ENCODE peak calls at places on chromosomes 6 and 20, in six cellular contexts. B, S, C, K, E and W are unnamed samples.

GRCh38 chr6:28965706-28966105 is 39.4 kb downstream of the ZNF311 start:
- DNase-seq in B (no peak), S (no peak), C (no peak), K (no peak), E (no peak), W (no peak)

GRCh38 chr6:54431466-54431865 is 123.2 kb downstream of the TINAG start:
- DNase-seq in B (no peak), S (no peak), C (no peak), K (no peak), E (no peak), W (no peak)

GRCh38 chr20:44406572-44407100 is 51.1 kb downstream of the HNF4A start:
- DNase-seq in B (no peak), S (no peak), C (no peak), K (no peak), E (no peak), W (no peak)

GRCh38 chr6:47209632-47210031 is 100.1 kb downstream of the TNFRSF21 start:
- DNase-seq in B (no peak), S (no peak), C (no peak), K (no peak), E (no peak), W (no peak)

GRCh38 chr20:17471606-17472187 is 59.5 kb downstream of the BFSP1 start:
- DNase-seq in B (no peak), S (peak), C (no peak), K (no peak), E (no peak), W (no peak)

GRCh38 chr20:34377072-34377847 is 14.2 kb downstream of the ITCH start:
- DNase-seq in B (no peak), S (no peak), C (no peak), K (no peak), E (no peak), W (no peak)

GRCh38 chr6:70620746-70621145 is 46.9 kb upstream of the SMAP1 start:
- DNase-seq in B (no peak), S (no peak), C (no peak), K (no peak), E (no peak), W (no peak)

GRCh38 chr6:43758617-43759050 is 11.4 kb upstream of the VEGFA start:
- DNase-seq in B (peak), S (peak), C (no peak), K (no peak), E (no peak), W (no peak)

GRCh38 chr6:110522427-110522826 is 46.0 kb upstream of the SLC22A16 start:
- DNase-seq in B (no peak), S (no peak), C (no peak), K (no peak), E (no peak), W (no peak)

GRCh38 chr6:3961581-3962225 is 112.5 kb downstream of the FAM50B start:
- DNase-seq in B (no peak), S (no peak), C (no peak), K (no peak), E (no peak), W (no peak)

GRCh38 chr6:150233797-150234399 is 91.1 kb downstream of the PPP1R14C start:
- DNase-seq in B (no peak), S (no peak), C (no peak), K (no peak), E (no peak), W (peak)

GRCh38 chr6:13445005-13445743 is 42.2 kb downstream of the GFOD1 start:
- DNase-seq in B (peak), S (no peak), C (no peak), K (peak), E (peak), W (no peak)

GRCh38 chr6:71134929-71135642 is 153.5 kb upstream of the OGFRL1 start:
- DNase-seq in B (no peak), S (no peak), C (no peak), K (no peak), E (no peak), W (no peak)

GRCh38 chr20:6074145-6074561 is 20.3 kb upstream of the LRRN4 start:
- DNase-seq in B (no peak), S (no peak), C (no peak), K (no peak), E (no peak), W (no peak)

GRCh38 chr6:16229710-16230109 is 8.7 kb upstream of the GMPR start:
- DNase-seq in B (no peak), S (no peak), C (no peak), K (no peak), E (no peak), W (no peak)

GRCh38 chr20:7770578-7770977 is 169.7 kb downstream of the HAO1 start:
- DNase-seq in B (no peak), S (no peak), C (no peak), K (no peak), E (no peak), W (no peak)

GRCh38 chr20:23264545-23264944 is 86.0 kb upstream of the NXT1 start:
- DNase-seq in B (no peak), S (no peak), C (no peak), K (no peak), E (no peak), W (no peak)

GRCh38 chr6:15474196-15474595 is 188.6 kb downstream of the DTNBP1 start:
- DNase-seq in B (no peak), S (no peak), C (no peak), K (no peak), E (no peak), W (no peak)

GRCh38 chr6:142207265-142207877 is 60.3 kb downstream of the VTA1 start:
- DNase-seq in B (peak), S (peak), C (no peak), K (peak), E (peak), W (no peak)

GRCh38 chr6:167441653-167442644 is 117.1 kb downstream of the TTLL2 start:
- DNase-seq in B (no peak), S (peak), C (no peak), K (no peak), E (no peak), W (no peak)

GRCh38 chr6:52724406-52725121 is 38.7 kb downstream of the GSTA2 start:
- DNase-seq in B (peak), S (peak), C (peak), K (peak), E (peak), W (no peak)

GRCh38 chr6:158808918-158809678 is 10.1 kb downstream of the EZR start:
- DNase-seq in B (no peak), S (no peak), C (no peak), K (no peak), E (no peak), W (no peak)

GRCh38 chr6:15086273-15087158 is 159.4 kb upstream of the JARID2 start:
- DNase-seq in B (no peak), S (no peak), C (no peak), K (no peak), E (no peak), W (no peak)

GRCh38 chr6:115908906-115909559 is 151.7 kb downstream of the FRK start:
- DNase-seq in B (no peak), S (no peak), C (no peak), K (no peak), E (no peak), W (no peak)

GRCh38 chr6:13331516-13332348 is 3.4 kb upstream of the TBC1D7 start:
- DNase-seq in B (no peak), S (no peak), C (no peak), K (peak), E (no peak), W (no peak)

GRCh38 chr20:16708590-16708989 is 21.2 kb upstream of the SNRPB2 start:
- DNase-seq in B (no peak), S (no peak), C (no peak), K (no peak), E (no peak), W (no peak)

GRCh38 chr6:134532694-134533624 is 215.0 kb upstream of the SGK1 start:
- DNase-seq in B (no peak), S (no peak), C (no peak), K (no peak), E (peak), W (no peak)

GRCh38 chr6:15266423-15266996 is 20.6 kb downstream of the JARID2 start:
- DNase-seq in B (peak), S (no peak), C (no peak), K (no peak), E (no peak), W (no peak)

GRCh38 chr6:1614767-1615650 is 5.3 kb downstream of the FOXC1 start:
- DNase-seq in B (no peak), S (no peak), C (no peak), K (no peak), E (no peak), W (no peak)

GRCh38 chr6:127298475-127298874 is 31.8 kb downstream of the RNF146 start:
- DNase-seq in B (no peak), S (no peak), C (no peak), K (no peak), E (no peak), W (no peak)

DNA sequence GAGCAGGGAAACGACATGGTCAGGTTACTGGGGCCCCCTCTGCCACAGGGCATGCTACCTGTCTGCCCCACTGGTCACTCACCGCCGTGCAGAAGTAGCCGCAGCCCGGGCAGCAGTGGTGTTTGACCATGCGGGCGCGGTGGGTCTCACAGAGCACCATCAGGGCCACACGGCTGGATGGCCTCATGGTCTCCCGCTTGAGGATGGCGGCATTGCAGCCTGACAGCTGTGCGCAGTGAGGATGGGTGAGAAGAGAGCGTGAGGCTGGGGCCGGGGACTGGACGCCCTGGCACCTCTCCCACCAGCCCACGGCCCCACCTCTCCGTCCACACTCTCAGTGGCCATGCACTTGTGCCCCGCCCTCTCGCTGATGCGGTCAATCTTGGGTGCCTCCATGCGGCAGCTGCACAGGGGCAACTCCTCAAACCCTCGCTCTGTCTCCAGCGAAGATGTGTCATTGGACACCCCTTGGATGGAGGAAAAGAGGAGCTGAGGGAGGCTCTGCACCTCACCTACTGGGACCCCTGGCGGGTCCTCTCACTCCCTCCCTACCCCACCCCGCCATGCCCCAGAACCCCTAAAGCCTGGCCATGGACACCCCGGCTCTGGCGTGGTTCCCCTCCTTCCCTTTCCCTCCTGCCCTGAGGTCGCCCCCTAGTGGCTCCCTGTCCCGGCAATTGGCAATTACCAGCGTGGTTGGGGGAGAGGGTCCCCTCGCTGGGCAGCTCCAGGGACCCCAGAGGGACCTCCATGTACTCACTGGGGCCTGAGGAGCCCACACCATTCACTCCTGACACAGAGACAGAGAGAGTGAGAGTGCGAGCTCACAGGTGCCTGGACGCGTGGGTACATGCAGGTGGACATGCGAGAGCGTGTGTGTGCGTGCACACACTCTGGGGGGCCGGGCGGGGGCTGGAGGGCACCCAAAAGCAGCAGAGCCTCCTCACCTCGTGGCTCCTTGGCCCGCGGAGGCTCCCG is 8.9 kb downstream of the EHMT2 start:
- DNase-seq in B (peak), S (peak), C (no peak), K (peak), E (no peak), W (no peak)
- H3K27ac ChIP-seq in B (no peak), S (no peak), C (no peak), K (no peak), E (no peak), W (no peak)

GRCh38 chr20:52037370-52037769 is 154.2 kb downstream of the ZFP64 start:
- DNase-seq in B (no peak), S (no peak), C (no peak), K (no peak), E (no peak), W (no peak)

GRCh38 chr20:52031574-52032303 is 159.8 kb downstream of the ZFP64 start:
- DNase-seq in B (no peak), S (no peak), C (no peak), K (no peak), E (no peak), W (no peak)

GRCh38 chr20:52033313-52033712 is 158.3 kb downstream of the ZFP64 start:
- DNase-seq in B (no peak), S (no peak), C (no peak), K (no peak), E (no peak), W (no peak)

GRCh38 chr20:52035977-52036376 is 155.6 kb downstream of the ZFP64 start:
- DNase-seq in B (peak), S (no peak), C (no peak), K (no peak), E (no peak), W (no peak)

GRCh38 chr20:52035498-52035897 is 156.1 kb downstream of the ZFP64 start:
- DNase-seq in B (no peak), S (no peak), C (no peak), K (no peak), E (no peak), W (no peak)
- H3K27ac ChIP-seq in B (no peak), S (no peak), C (no peak), K (no peak), E (no peak), W (no peak)

GRCh38 chr6:36605560-36606391 is 11.6 kb downstream of the SRSF3 start:
- DNase-seq in B (no peak), S (no peak), C (no peak), K (no peak), E (no peak), W (no peak)
- H3K27ac ChIP-seq in B (peak), S (no peak), C (peak), K (peak), E (no peak), W (no peak)

GRCh38 chr6:92647630-92648029 is 771.7 kb downstream of the EPHA7 start:
- DNase-seq in B (no peak), S (no peak), C (no peak), K (no peak), E (no peak), W (no peak)
- H3K27ac ChIP-seq in B (no peak), S (no peak), C (no peak), K (no peak), E (no peak), W (no peak)